ENCODE peak calls at places on chromosome 16, in seven cellular contexts. One of them, this sample, is unnamed.

GRCh38 chr16:11914759-11915643 is 755 bp downstream of the GSPT1 start:
- DNase-seq in activated effector memory CD4-positive, alpha-beta T cell treated with Interleukin-2 at 50 U/mL for 16 hours: peak
- DNase-seq in stimulated activated CD8-positive, alpha-beta memory T cell treated with anti-CD3 and anti-CD28 coated beads, Interleukin-4, amount 100 ng/mL, for 1 hour: no peak
- DNase-seq in mucosa of descending colon: peak
- DNase-seq in body of pancreas: peak
- DNase-seq in stomach: peak
- DNase-seq in NCI-H2029: no peak
- DNase-seq in this sample: peak

GRCh38 chr16:81494434-81494806 is 49.8 kb downstream of the CMIP start:
- DNase-seq in activated effector memory CD4-positive, alpha-beta T cell treated with Interleukin-2 at 50 U/mL for 16 hours: no peak
- DNase-seq in NCI-H2029: no peak
- DNase-seq in body of pancreas: no peak
- DNase-seq in stimulated activated CD8-positive, alpha-beta memory T cell treated with anti-CD3 and anti-CD28 coated beads, Interleukin-4, amount 100 ng/mL, for 1 hour: no peak
- DNase-seq in stomach: no peak
- DNase-seq in mucosa of descending colon: peak
- DNase-seq in this sample: no peak

GRCh38 chr16:84874004-84874435 is 54.2 kb downstream of the CRISPLD2 start:
- DNase-seq in activated effector memory CD4-positive, alpha-beta T cell treated with Interleukin-2 at 50 U/mL for 16 hours: no peak
- DNase-seq in NCI-H2029: no peak
- DNase-seq in stomach: no peak
- DNase-seq in stimulated activated CD8-positive, alpha-beta memory T cell treated with anti-CD3 and anti-CD28 coated beads, Interleukin-4, amount 100 ng/mL, for 1 hour: no peak
- DNase-seq in body of pancreas: no peak
- DNase-seq in mucosa of descending colon: no peak
- DNase-seq in this sample: no peak

GRCh38 chr16:89598199-89598598 is 15.2 kb upstream of the DPEP1 start:
- DNase-seq in stomach: no peak
- DNase-seq in stimulated activated CD8-positive, alpha-beta memory T cell treated with anti-CD3 and anti-CD28 coated beads, Interleukin-4, amount 100 ng/mL, for 1 hour: no peak
- DNase-seq in NCI-H2029: no peak
- DNase-seq in activated effector memory CD4-positive, alpha-beta T cell treated with Interleukin-2 at 50 U/mL for 16 hours: no peak
- DNase-seq in body of pancreas: no peak
- DNase-seq in mucosa of descending colon: no peak
- DNase-seq in this sample: no peak

GRCh38 chr16:78175287-78175686 is 75.8 kb downstream of the WWOX start:
- DNase-seq in stomach: no peak
- DNase-seq in NCI-H2029: no peak
- DNase-seq in stimulated activated CD8-positive, alpha-beta memory T cell treated with anti-CD3 and anti-CD28 coated beads, Interleukin-4, amount 100 ng/mL, for 1 hour: no peak
- DNase-seq in body of pancreas: no peak
- DNase-seq in mucosa of descending colon: no peak
- DNase-seq in activated effector memory CD4-positive, alpha-beta T cell treated with Interleukin-2 at 50 U/mL for 16 hours: no peak
- DNase-seq in this sample: no peak

GRCh38 chr16:1781254-1781653 is 1.1 kb downstream of the SPSB3 start:
- DNase-seq in stomach: no peak
- DNase-seq in activated effector memory CD4-positive, alpha-beta T cell treated with Interleukin-2 at 50 U/mL for 16 hours: no peak
- DNase-seq in NCI-H2029: no peak
- DNase-seq in body of pancreas: no peak
- DNase-seq in mucosa of descending colon: peak
- DNase-seq in stimulated activated CD8-positive, alpha-beta memory T cell treated with anti-CD3 and anti-CD28 coated beads, Interleukin-4, amount 100 ng/mL, for 1 hour: no peak
- DNase-seq in this sample: no peak

GRCh38 chr16:64773184-64773583 is 348.7 kb downstream of the CDH11 start:
- DNase-seq in NCI-H2029: no peak
- DNase-seq in body of pancreas: no peak
- DNase-seq in mucosa of descending colon: no peak
- DNase-seq in stimulated activated CD8-positive, alpha-beta memory T cell treated with anti-CD3 and anti-CD28 coated beads, Interleukin-4, amount 100 ng/mL, for 1 hour: no peak
- DNase-seq in activated effector memory CD4-positive, alpha-beta T cell treated with Interleukin-2 at 50 U/mL for 16 hours: no peak
- DNase-seq in stomach: no peak
- DNase-seq in this sample: no peak

GRCh38 chr16:19291459-19291858 is 5.9 kb downstream of the CLEC19A start:
- DNase-seq in mucosa of descending colon: no peak
- DNase-seq in NCI-H2029: no peak
- DNase-seq in activated effector memory CD4-positive, alpha-beta T cell treated with Interleukin-2 at 50 U/mL for 16 hours: no peak
- DNase-seq in stimulated activated CD8-positive, alpha-beta memory T cell treated with anti-CD3 and anti-CD28 coated beads, Interleukin-4, amount 100 ng/mL, for 1 hour: no peak
- DNase-seq in body of pancreas: peak
- DNase-seq in stomach: no peak
- DNase-seq in this sample: no peak

GRCh38 chr16:4070936-4071335 is 45.3 kb downstream of the ADCY9 start:
- DNase-seq in stomach: no peak
- DNase-seq in activated effector memory CD4-positive, alpha-beta T cell treated with Interleukin-2 at 50 U/mL for 16 hours: no peak
- DNase-seq in mucosa of descending colon: no peak
- DNase-seq in NCI-H2029: no peak
- DNase-seq in stimulated activated CD8-positive, alpha-beta memory T cell treated with anti-CD3 and anti-CD28 coated beads, Interleukin-4, amount 100 ng/mL, for 1 hour: no peak
- DNase-seq in body of pancreas: no peak
- DNase-seq in this sample: no peak

GRCh38 chr16:22855231-22855630 is 41.3 kb downstream of the HS3ST2 start:
- DNase-seq in activated effector memory CD4-positive, alpha-beta T cell treated with Interleukin-2 at 50 U/mL for 16 hours: no peak
- DNase-seq in stimulated activated CD8-positive, alpha-beta memory T cell treated with anti-CD3 and anti-CD28 coated beads, Interleukin-4, amount 100 ng/mL, for 1 hour: no peak
- DNase-seq in stomach: no peak
- DNase-seq in body of pancreas: no peak
- DNase-seq in NCI-H2029: no peak
- DNase-seq in mucosa of descending colon: no peak
- DNase-seq in this sample: no peak

GRCh38 chr16:73308776-73309175 is 260.8 kb upstream of the ZFHX3 start:
- DNase-seq in stimulated activated CD8-positive, alpha-beta memory T cell treated with anti-CD3 and anti-CD28 coated beads, Interleukin-4, amount 100 ng/mL, for 1 hour: no peak
- DNase-seq in activated effector memory CD4-positive, alpha-beta T cell treated with Interleukin-2 at 50 U/mL for 16 hours: no peak
- DNase-seq in NCI-H2029: no peak
- DNase-seq in body of pancreas: no peak
- DNase-seq in stomach: no peak
- DNase-seq in mucosa of descending colon: no peak
- DNase-seq in this sample: no peak

GRCh38 chr16:7602424-7602935 is 269.8 kb downstream of the RBFOX1 start:
- DNase-seq in stomach: no peak
- DNase-seq in body of pancreas: no peak
- DNase-seq in stimulated activated CD8-positive, alpha-beta memory T cell treated with anti-CD3 and anti-CD28 coated beads, Interleukin-4, amount 100 ng/mL, for 1 hour: no peak
- DNase-seq in NCI-H2029: no peak
- DNase-seq in mucosa of descending colon: no peak
- DNase-seq in activated effector memory CD4-positive, alpha-beta T cell treated with Interleukin-2 at 50 U/mL for 16 hours: no peak
- DNase-seq in this sample: no peak

GRCh38 chr16:1914084-1914608 is 4.1 kb downstream of the HS3ST6 start:
- DNase-seq in activated effector memory CD4-positive, alpha-beta T cell treated with Interleukin-2 at 50 U/mL for 16 hours: no peak
- DNase-seq in body of pancreas: no peak
- DNase-seq in mucosa of descending colon: peak
- DNase-seq in stimulated activated CD8-positive, alpha-beta memory T cell treated with anti-CD3 and anti-CD28 coated beads, Interleukin-4, amount 100 ng/mL, for 1 hour: no peak
- DNase-seq in stomach: no peak
- DNase-seq in NCI-H2029: no peak
- DNase-seq in this sample: peak

GRCh38 chr16:79272141-79272577 is 328.4 kb downstream of the MAF start:
- DNase-seq in mucosa of descending colon: no peak
- DNase-seq in stomach: no peak
- DNase-seq in stimulated activated CD8-positive, alpha-beta memory T cell treated with anti-CD3 and anti-CD28 coated beads, Interleukin-4, amount 100 ng/mL, for 1 hour: no peak
- DNase-seq in NCI-H2029: no peak
- DNase-seq in activated effector memory CD4-positive, alpha-beta T cell treated with Interleukin-2 at 50 U/mL for 16 hours: peak
- DNase-seq in body of pancreas: no peak
- DNase-seq in this sample: no peak

GRCh38 chr16:85812811-85813700 is 13.6 kb downstream of the COX4I1 start:
- DNase-seq in body of pancreas: no peak
- DNase-seq in stimulated activated CD8-positive, alpha-beta memory T cell treated with anti-CD3 and anti-CD28 coated beads, Interleukin-4, amount 100 ng/mL, for 1 hour: no peak
- DNase-seq in NCI-H2029: no peak
- DNase-seq in mucosa of descending colon: no peak
- DNase-seq in stomach: no peak
- DNase-seq in activated effector memory CD4-positive, alpha-beta T cell treated with Interleukin-2 at 50 U/mL for 16 hours: no peak
- DNase-seq in this sample: no peak

GRCh38 chr16:46908540-46909372 is 24.6 kb downstream of the GPT2 start:
- DNase-seq in stomach: peak
- DNase-seq in NCI-H2029: peak
- DNase-seq in body of pancreas: peak
- DNase-seq in activated effector memory CD4-positive, alpha-beta T cell treated with Interleukin-2 at 50 U/mL for 16 hours: peak
- DNase-seq in mucosa of descending colon: no peak
- DNase-seq in stimulated activated CD8-positive, alpha-beta memory T cell treated with anti-CD3 and anti-CD28 coated beads, Interleukin-4, amount 100 ng/mL, for 1 hour: peak
- DNase-seq in this sample: peak

GRCh38 chr16:20611975-20612471 is 35.9 kb upstream of the ACSM2B start:
- DNase-seq in stimulated activated CD8-positive, alpha-beta memory T cell treated with anti-CD3 and anti-CD28 coated beads, Interleukin-4, amount 100 ng/mL, for 1 hour: no peak
- DNase-seq in activated effector memory CD4-positive, alpha-beta T cell treated with Interleukin-2 at 50 U/mL for 16 hours: no peak
- DNase-seq in NCI-H2029: peak
- DNase-seq in body of pancreas: peak
- DNase-seq in stomach: peak
- DNase-seq in mucosa of descending colon: peak
- DNase-seq in this sample: peak

GRCh38 chr16:4315185-4316102 is at the start of gene GLIS2:
- DNase-seq in stimulated activated CD8-positive, alpha-beta memory T cell treated with anti-CD3 and anti-CD28 coated beads, Interleukin-4, amount 100 ng/mL, for 1 hour: no peak
- DNase-seq in mucosa of descending colon: peak
- DNase-seq in activated effector memory CD4-positive, alpha-beta T cell treated with Interleukin-2 at 50 U/mL for 16 hours: peak
- DNase-seq in stomach: peak
- DNase-seq in NCI-H2029: no peak
- DNase-seq in body of pancreas: peak
- DNase-seq in this sample: peak

GRCh38 chr16:84446596-84447392 is 57.7 kb downstream of the MEAK7 start:
- DNase-seq in stimulated activated CD8-positive, alpha-beta memory T cell treated with anti-CD3 and anti-CD28 coated beads, Interleukin-4, amount 100 ng/mL, for 1 hour: no peak
- DNase-seq in body of pancreas: no peak
- DNase-seq in activated effector memory CD4-positive, alpha-beta T cell treated with Interleukin-2 at 50 U/mL for 16 hours: no peak
- DNase-seq in NCI-H2029: no peak
- DNase-seq in mucosa of descending colon: no peak
- DNase-seq in stomach: no peak
- DNase-seq in this sample: no peak